ENCODE peak calls at places on chromosomes 12 and 14, in six cellular contexts. R is fibroblast of pulmonary artery, X is fibroblast of mammary gland, A is uterus, E is GM12865, J is ovary. B is an unnamed sample.

GRCh38 chr12:110247340-110248095 is 33.5 kb upstream of the ATP2A2 start:
- DNase-seq in E (no peak), X (no peak), J (no peak), A (no peak), R (no peak), B (no peak)

GRCh38 chr12:116060765-116061164 is 216.7 kb downstream of the MED13L start:
- DNase-seq in J (no peak), A (no peak), E (peak), R (peak), X (peak), B (peak)

GRCh38 chr14:80047761-80048160 is 163.5 kb downstream of the DIO2 start:
- DNase-seq in A (no peak), X (no peak), E (no peak), R (peak), J (no peak), B (no peak)

GRCh38 chr14:100212476-100213333 is 26.2 kb upstream of the YY1 start:
- DNase-seq in A (no peak), X (no peak), R (no peak), J (no peak), E (no peak), B (no peak)

GRCh38 chr14:105999361-106000028 is 473.1 kb downstream of the TMEM121 start:
- DNase-seq in A (no peak), E (peak), X (peak), R (peak), J (peak), B (peak)

GRCh38 chr14:100056431-100056830 is 8.8 kb upstream of the EVL start:
- DNase-seq in E (no peak), R (peak), X (no peak), J (no peak), A (no peak), B (no peak)

GRCh38 chr12:28535216-28535615 is 345.0 kb downstream of the CCDC91 start:
- DNase-seq in A (no peak), E (no peak), X (peak), J (no peak), R (peak), B (no peak)

GRCh38 chr12:79515526-79515935 is 175.2 kb downstream of the PAWR start:
- DNase-seq in E (no peak), J (no peak), R (no peak), X (no peak), A (no peak), B (no peak)

GRCh38 chr14:64706552-64707193 is 2.4 kb downstream of the PLEKHG3 start:
- DNase-seq in J (peak), A (peak), E (no peak), R (no peak), X (no peak), B (no peak)

GRCh38 chr12:102376251-102376747 is 104.1 kb downstream of the IGF1 start:
- DNase-seq in X (peak), E (no peak), J (no peak), R (peak), A (peak), B (no peak)

GRCh38 chr12:108772247-108772646 is 40.9 kb upstream of the CORO1C start:
- DNase-seq in X (no peak), R (no peak), J (no peak), A (no peak), E (peak), B (peak)

GRCh38 chr14:35879141-35879648 is 53.1 kb downstream of the BRMS1L start:
- DNase-seq in X (peak), E (no peak), A (no peak), J (no peak), R (peak), B (no peak)

GRCh38 chr12:4107436-4107878 is 166.1 kb upstream of the CCND2 start:
- DNase-seq in R (peak), X (peak), J (no peak), A (peak), E (peak), B (peak)

GRCh38 chr14:79036506-79036905 is 866.3 kb downstream of the NRXN3 start:
- DNase-seq in A (no peak), R (no peak), E (no peak), X (no peak), J (no peak), B (no peak)

GRCh38 chr12:94689002-94689645 is 38.8 kb upstream of the TMCC3 start:
- DNase-seq in A (no peak), R (peak), X (peak), E (peak), J (no peak), B (peak)

GRCh38 chr12:122937622-122938091 is 28.6 kb downstream of the ABCB9 start:
- DNase-seq in A (no peak), X (peak), J (no peak), R (no peak), E (peak), B (no peak)

GRCh38 chr12:104626069-104626690 is 169.4 kb downstream of the CHST11 start:
- DNase-seq in J (no peak), A (no peak), E (no peak), X (no peak), R (no peak), B (no peak)

GRCh38 chr12:123131879-123132402 is 18.9 kb downstream of the PITPNM2 start:
- DNase-seq in X (no peak), E (no peak), R (no peak), J (no peak), A (no peak), B (no peak)

GRCh38 chr12:50059440-50060119 is 2.2 kb downstream of the ASIC1 start:
- DNase-seq in J (no peak), R (no peak), E (peak), A (no peak), X (no peak), B (no peak)

GRCh38 chr14:52961060-52961639 is 10.3 kb upstream of the FERMT2 start:
- DNase-seq in R (peak), A (peak), E (peak), X (peak), J (peak), B (peak)

GRCh38 chr14:102525213-102526143 is 15.9 kb upstream of the ANKRD9 start:
- DNase-seq in X (peak), E (peak), A (peak), R (peak), J (no peak), B (no peak)

GRCh38 chr12:113246478-113247122 is 25.3 kb downstream of the TPCN1 start:
- DNase-seq in J (no peak), A (no peak), R (no peak), X (no peak), E (no peak), B (no peak)

GRCh38 chr14:55160989-55161388 is 30.4 kb downstream of the DLGAP5 start:
- DNase-seq in J (no peak), R (peak), X (peak), A (no peak), E (peak), B (peak)

GRCh38 chr14:50099335-50099734 is 17.0 kb downstream of the VCPKMT start:
- DNase-seq in J (no peak), A (no peak), E (no peak), X (peak), R (no peak), B (no peak)

GRCh38 chr12:49909826-49910225 is 6.1 kb upstream of the FAIM2 start:
- DNase-seq in J (no peak), E (no peak), A (peak), R (peak), X (peak), B (no peak)

GRCh38 chr14:101235042-101235871 is 326.0 kb upstream of the DIO3 start:
- DNase-seq in E (peak), J (no peak), R (peak), X (peak), A (peak), B (peak)

GRCh38 chr14:101791919-101792572 is 30.5 kb downstream of the PPP2R5C start:
- DNase-seq in A (no peak), E (peak), X (peak), R (peak), J (no peak), B (peak)

GRCh38 chr12:102571889-102572288 is 91.5 kb upstream of the IGF1 start:
- DNase-seq in J (no peak), E (no peak), A (no peak), X (peak), R (no peak), B (no peak)

GRCh38 chr12:85657251-85657650 is 179.0 kb downstream of the RASSF9 start:
- DNase-seq in A (no peak), R (no peak), E (no peak), J (no peak), X (no peak), B (no peak)

GRCh38 chr14:104266643-104267575 is 128.5 kb downstream of the KIF26A start:
- DNase-seq in A (peak), J (peak), R (no peak), X (no peak), E (no peak), B (no peak)

GRCh38 chr12:15393995-15394394 is 71.7 kb downstream of the PTPRO start:
- DNase-seq in E (no peak), R (no peak), A (no peak), X (peak), J (no peak), B (no peak)

GRCh38 chr14:22557846-22558220 is 31.2 kb downstream of the DAD1 start:
- DNase-seq in E (no peak), A (no peak), X (no peak), J (no peak), R (no peak), B (no peak)

DNA sequence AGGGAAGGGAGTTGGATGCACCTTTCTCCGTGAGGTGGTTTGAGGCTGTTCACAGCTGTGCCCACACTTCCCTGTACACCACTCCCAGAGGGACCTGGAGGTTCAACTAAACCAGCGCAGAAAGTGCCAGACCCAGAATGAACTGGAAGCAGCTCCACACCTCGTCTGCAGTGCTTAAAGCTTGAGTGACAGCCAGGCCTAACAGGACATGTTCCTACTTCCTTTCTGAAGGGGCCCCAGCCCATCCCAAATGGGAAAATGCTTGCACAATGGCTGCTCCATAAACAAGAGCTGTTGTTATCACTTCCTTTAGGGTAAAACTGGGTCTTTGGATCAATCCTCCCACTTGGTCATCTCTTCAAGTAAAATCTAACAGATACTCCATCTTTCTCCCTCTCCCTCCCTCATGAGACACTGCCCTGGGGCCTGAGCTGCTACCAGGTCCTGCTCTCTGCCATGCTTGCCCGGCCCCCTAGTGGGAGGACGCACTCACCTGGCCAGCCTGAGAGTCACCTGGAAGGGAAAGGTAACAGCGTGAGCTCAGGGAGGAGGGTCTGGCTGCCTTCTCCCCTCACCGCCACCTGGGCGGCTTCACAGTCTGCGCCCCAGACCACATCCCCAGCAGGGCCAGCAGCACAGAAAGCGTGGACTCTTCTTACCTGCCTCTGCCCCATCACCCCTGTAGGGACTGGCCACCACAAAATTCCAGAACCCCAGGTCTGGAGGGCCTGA is 33.5 kb downstream of the ISCA2 start:
- DNase-seq in E (no peak), X (no peak), J (no peak), A (no peak), R (peak), B (no peak)
- TF ChIP-seq CTCF in E (no peak), X (no peak), J (no peak), A (no peak), R (no peak), B (no peak)

GRCh38 chr12:40287369-40287975 is 62.7 kb downstream of the LRRK2 start:
- DNase-seq in R (no peak), X (no peak), E (no peak), A (no peak), J (no peak), B (no peak)

GRCh38 chr12:40298341-40298740 is 73.5 kb downstream of the LRRK2 start:
- DNase-seq in E (no peak), X (no peak), R (no peak), J (no peak), A (no peak), B (no peak)

DNA sequence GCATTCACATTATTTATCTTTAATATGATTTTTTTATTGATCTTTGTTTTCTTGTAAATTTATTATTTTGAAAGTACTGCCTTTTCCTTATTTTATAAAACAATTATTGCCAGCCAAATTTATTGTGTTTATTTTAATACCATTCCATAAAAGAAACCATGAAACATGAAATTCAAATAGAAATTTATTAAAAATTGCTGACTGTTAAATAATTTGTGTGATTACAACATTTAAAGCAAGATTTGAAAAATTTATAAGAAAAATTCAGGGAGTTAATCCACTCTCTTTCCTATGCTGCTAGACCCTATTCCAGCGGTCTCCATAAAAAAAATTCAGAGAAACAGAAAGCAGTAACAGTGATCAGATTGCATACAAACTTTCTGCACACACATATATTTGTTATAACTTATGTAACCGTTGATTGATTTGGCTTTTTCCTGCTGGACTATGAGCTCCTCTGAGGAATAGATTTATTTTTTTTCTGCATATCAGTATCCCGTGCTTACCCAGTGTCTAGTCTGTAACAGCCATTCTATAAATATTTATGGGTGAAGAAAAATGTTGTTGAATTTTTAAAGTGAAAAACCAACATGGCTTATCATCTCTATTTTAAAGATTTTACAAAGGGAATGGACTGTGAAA is 68.1 kb downstream of the LRRK2 start:
- DNase-seq in X (no peak), J (no peak), E (no peak), A (no peak), R (no peak), B (no peak)
- TF ChIP-seq CTCF in X (no peak), J (no peak), E (no peak), A (no peak), R (no peak), B (no peak)

GRCh38 chr14:69154779-69155178 is 1.9 kb upstream of the DCAF5 start:
- DNase-seq in E (peak), X (no peak), R (peak), A (no peak), J (no peak), B (no peak)
- TF ChIP-seq CTCF in E (no peak), X (no peak), R (no peak), A (no peak), J (no peak), B (no peak)

GRCh38 chr12:27243804-27244679 is at the start of gene STK38L:
- DNase-seq in J (peak), A (peak), E (peak), X (peak), R (peak), B (peak)
- TF ChIP-seq CTCF in J (no peak), A (no peak), E (peak), X (peak), R (peak), B (no peak)

DNA sequence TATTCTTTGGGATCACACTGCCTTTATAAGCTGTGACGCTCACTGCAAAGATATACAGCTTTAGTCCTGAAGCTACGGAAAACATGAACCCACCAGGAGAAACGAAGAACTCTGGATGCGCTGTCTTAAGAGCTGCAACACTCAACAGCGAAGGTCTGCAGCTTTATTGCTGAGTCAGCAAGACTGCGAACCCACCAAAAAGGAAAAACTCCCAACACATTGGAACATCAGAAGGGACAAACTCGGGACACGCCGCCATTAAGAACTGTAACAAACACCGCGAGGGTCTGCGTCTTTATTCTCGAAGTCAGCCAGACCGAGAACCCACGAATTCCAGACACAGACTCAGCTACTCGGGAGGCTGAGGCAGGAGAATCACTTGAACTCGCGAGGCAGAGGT is 9.2 kb upstream of the VWF start:
- DNase-seq in E (no peak), A (no peak), J (no peak), R (no peak), X (no peak), B (no peak)
- TF ChIP-seq CTCF in E (no peak), A (no peak), J (no peak), R (no peak), X (no peak), B (no peak)

GRCh38 chr12:114684098-114684869 is at the start of gene TBX3:
- DNase-seq in R (peak), A (peak), X (peak), E (peak), J (peak), B (no peak)

GRCh38 chr12:114683709-114684097 is 272 bp downstream of the TBX3 start:
- DNase-seq in R (no peak), A (no peak), J (no peak), X (no peak), E (no peak), B (no peak)

GRCh38 chr12:114684870-114685273 is 897 bp upstream of the TBX3 start:
- DNase-seq in R (no peak), A (no peak), J (no peak), E (no peak), X (no peak), B (no peak)

GRCh38 chr12:114682101-114682919 is 1.7 kb downstream of the TBX3 start:
- DNase-seq in J (no peak), A (no peak), X (no peak), R (no peak), E (no peak), B (no peak)

GRCh38 chr12:114682920-114683708 is 861 bp downstream of the TBX3 start:
- DNase-seq in A (no peak), E (no peak), J (peak), X (no peak), R (peak), B (no peak)
- TF ChIP-seq CTCF in A (no peak), E (no peak), J (no peak), X (no peak), R (no peak), B (no peak)